ENCODE peak calls at places on chromosome 14, in ten cellular contexts. One of them, this sample, is unnamed.
A peak's percentile ranks its signal among the peaks of the same experiment; 100 is the strongest.

GRCh38 chr14:32183151-32184048 is 18.4 kb upstream of the RNU6-7 start:
- DNase-seq in gastrocnemius medialis: no peak
- DNase-seq in IMR-90: no peak
- DNase-seq in body of pancreas: no peak
- DNase-seq in prostate gland: no peak
- DNase-seq in adrenal gland: no peak
- DNase-seq in HCT116: no peak
- DNase-seq in tibial nerve: no peak
- DNase-seq in heart left ventricle: no peak
- DNase-seq in A549: no peak
- DNase-seq in this sample: no peak

GRCh38 chr14:39014460-39014859 is 88.6 kb downstream of the SEC23A start:
- DNase-seq in adrenal gland: no peak
- DNase-seq in HCT116: no peak
- DNase-seq in IMR-90: no peak
- DNase-seq in heart left ventricle: no peak
- DNase-seq in tibial nerve: no peak
- DNase-seq in prostate gland: no peak
- DNase-seq in gastrocnemius medialis: no peak
- DNase-seq in body of pancreas: no peak
- DNase-seq in A549: no peak
- DNase-seq in this sample: no peak

GRCh38 chr14:55255979-55256378 is 15.2 kb upstream of the FBXO34 start:
- DNase-seq in tibial nerve: no peak
- DNase-seq in HCT116: no peak
- DNase-seq in prostate gland: no peak
- DNase-seq in heart left ventricle: no peak
- DNase-seq in IMR-90: no peak
- DNase-seq in gastrocnemius medialis: no peak
- DNase-seq in A549: no peak
- DNase-seq in adrenal gland: no peak
- DNase-seq in body of pancreas: no peak
- DNase-seq in this sample: no peak

GRCh38 chr14:23114120-23114458 is 5.0 kb downstream of the CEBPE start:
- DNase-seq in prostate gland: no peak
- DNase-seq in HCT116: no peak
- DNase-seq in adrenal gland: no peak
- DNase-seq in IMR-90: no peak
- DNase-seq in heart left ventricle: no peak
- DNase-seq in gastrocnemius medialis: no peak
- DNase-seq in body of pancreas: no peak
- DNase-seq in tibial nerve: no peak
- DNase-seq in A549: no peak
- DNase-seq in this sample: no peak

GRCh38 chr14:94332587-94332986 is 9.5 kb upstream of the SERPINA6 start:
- DNase-seq in gastrocnemius medialis: no peak
- DNase-seq in tibial nerve: no peak
- DNase-seq in HCT116: no peak
- DNase-seq in body of pancreas: no peak
- DNase-seq in prostate gland: no peak
- DNase-seq in adrenal gland: no peak
- DNase-seq in heart left ventricle: no peak
- DNase-seq in IMR-90: no peak
- DNase-seq in A549: no peak
- DNase-seq in this sample: no peak

GRCh38 chr14:104422301-104423223 is 157.0 kb upstream of the C14orf180 start:
- DNase-seq in A549: no peak
- DNase-seq in body of pancreas: no peak
- DNase-seq in prostate gland: peak; percentile 73
- DNase-seq in IMR-90: no peak
- DNase-seq in heart left ventricle: no peak
- DNase-seq in HCT116: no peak
- DNase-seq in tibial nerve: no peak
- DNase-seq in gastrocnemius medialis: no peak
- DNase-seq in adrenal gland: no peak
- DNase-seq in this sample: no peak

GRCh38 chr14:22560638-22561365 is 28.2 kb downstream of the DAD1 start:
- DNase-seq in tibial nerve: no peak
- DNase-seq in gastrocnemius medialis: no peak
- DNase-seq in A549: no peak
- DNase-seq in adrenal gland: no peak
- DNase-seq in HCT116: no peak
- DNase-seq in heart left ventricle: no peak
- DNase-seq in IMR-90: no peak
- DNase-seq in prostate gland: peak; percentile 47
- DNase-seq in body of pancreas: peak; percentile 59
- DNase-seq in this sample: no peak

GRCh38 chr14:71952381-71953363 is 20.4 kb downstream of the RGS6 start:
- DNase-seq in heart left ventricle: no peak
- DNase-seq in prostate gland: no peak
- DNase-seq in HCT116: no peak
- DNase-seq in A549: no peak
- DNase-seq in gastrocnemius medialis: no peak
- DNase-seq in body of pancreas: no peak
- DNase-seq in adrenal gland: no peak
- DNase-seq in tibial nerve: no peak
- DNase-seq in IMR-90: no peak
- DNase-seq in this sample: no peak

GRCh38 chr14:69573841-69574265 is 818 bp downstream of the CCDC177 start:
- DNase-seq in gastrocnemius medialis: no peak
- DNase-seq in HCT116: no peak
- DNase-seq in IMR-90: no peak
- DNase-seq in A549: no peak
- DNase-seq in heart left ventricle: no peak
- DNase-seq in prostate gland: no peak
- DNase-seq in adrenal gland: no peak
- DNase-seq in body of pancreas: no peak
- DNase-seq in tibial nerve: no peak
- DNase-seq in this sample: no peak

GRCh38 chr14:69571879-69572633 is 2.6 kb downstream of the CCDC177 start:
- DNase-seq in adrenal gland: peak; percentile 31
- DNase-seq in heart left ventricle: no peak
- DNase-seq in body of pancreas: peak; percentile 30
- DNase-seq in prostate gland: no peak
- DNase-seq in IMR-90: peak; percentile 15
- DNase-seq in gastrocnemius medialis: no peak
- DNase-seq in tibial nerve: no peak
- DNase-seq in HCT116: no peak
- DNase-seq in A549: peak; percentile 50
- DNase-seq in this sample: no peak

GRCh38 chr14:69574266-69574953 is at the start of gene CCDC177:
- DNase-seq in IMR-90: peak; percentile 48
- DNase-seq in heart left ventricle: no peak
- DNase-seq in adrenal gland: peak; percentile 73
- DNase-seq in body of pancreas: peak; percentile 62
- DNase-seq in HCT116: peak; percentile 21
- DNase-seq in A549: peak; percentile 68
- DNase-seq in prostate gland: peak; percentile 43
- DNase-seq in gastrocnemius medialis: no peak
- DNase-seq in tibial nerve: no peak
- DNase-seq in this sample: peak; percentile 40

GRCh38 chr14:69572634-69573135 is 2.0 kb downstream of the CCDC177 start:
- DNase-seq in A549: peak; percentile 23
- DNase-seq in HCT116: no peak
- DNase-seq in prostate gland: no peak
- DNase-seq in adrenal gland: no peak
- DNase-seq in heart left ventricle: no peak
- DNase-seq in body of pancreas: no peak
- DNase-seq in gastrocnemius medialis: no peak
- DNase-seq in tibial nerve: no peak
- DNase-seq in IMR-90: no peak
- DNase-seq in this sample: no peak

GRCh38 chr14:69573205-69573840 is 1.3 kb downstream of the CCDC177 start:
- DNase-seq in gastrocnemius medialis: no peak
- DNase-seq in heart left ventricle: no peak
- DNase-seq in A549: peak; percentile 17
- DNase-seq in IMR-90: no peak
- DNase-seq in HCT116: no peak
- DNase-seq in prostate gland: no peak
- DNase-seq in adrenal gland: no peak
- DNase-seq in tibial nerve: no peak
- DNase-seq in body of pancreas: no peak
- DNase-seq in this sample: peak; percentile 28
- H3K27ac ChIP-seq in gastrocnemius medialis: no peak overlapping the region
- H3K27ac ChIP-seq in heart left ventricle: no peak overlapping the region
- H3K27ac ChIP-seq in A549: no peak overlapping the region
- H3K27ac ChIP-seq in IMR-90: no peak overlapping the region
- H3K27ac ChIP-seq in HCT116: no peak overlapping the region
- H3K27ac ChIP-seq in prostate gland: no peak overlapping the region
- H3K27ac ChIP-seq in adrenal gland: no peak overlapping the region
- H3K27ac ChIP-seq in tibial nerve: no peak overlapping the region
- H3K27ac ChIP-seq in body of pancreas: no peak overlapping the region
- H3K27ac ChIP-seq in this sample: no peak overlapping the region

DNA sequence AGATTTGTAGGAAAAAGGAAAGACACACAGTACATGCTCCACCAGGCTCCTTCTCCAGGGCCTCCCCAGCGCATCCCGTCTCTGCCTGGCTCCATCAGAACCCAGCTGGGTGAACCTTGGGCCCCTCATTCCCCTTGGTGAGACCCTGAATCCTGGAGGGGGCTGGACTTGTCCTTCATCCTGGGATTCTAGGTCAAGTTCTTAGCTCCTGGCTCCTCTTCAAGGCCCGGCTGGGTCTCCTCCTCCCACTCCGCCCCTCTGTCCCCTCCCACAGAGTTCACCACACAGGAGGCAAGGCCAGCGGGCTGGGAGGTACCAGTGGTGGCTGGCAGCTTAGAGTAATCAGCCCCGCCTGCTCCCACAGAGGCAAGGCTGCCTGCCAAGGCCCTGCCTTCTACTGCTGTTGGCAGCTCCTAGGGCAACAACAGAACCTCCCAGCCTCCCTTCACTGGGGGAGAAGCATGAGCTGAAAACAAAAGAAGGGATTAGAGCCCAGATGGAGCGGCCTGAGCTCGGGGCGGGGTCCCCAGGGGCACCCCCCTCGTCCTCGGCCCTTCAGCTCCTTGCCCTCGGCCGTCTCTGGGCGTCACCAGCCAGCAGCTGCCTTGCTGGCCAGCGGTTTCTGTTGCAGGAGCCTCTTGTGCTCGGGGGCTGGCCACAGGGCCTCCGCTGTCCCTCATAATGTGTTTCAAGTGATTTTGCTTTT is 49.4 kb downstream of the PSMA6 start:
- DNase-seq in body of pancreas: peak; percentile 98
- DNase-seq in gastrocnemius medialis: peak; percentile 98
- DNase-seq in prostate gland: peak; percentile 99
- DNase-seq in tibial nerve: peak; percentile 92
- DNase-seq in adrenal gland: peak; percentile 99
- DNase-seq in A549: peak; percentile 93
- DNase-seq in HCT116: peak; percentile 45
- DNase-seq in heart left ventricle: peak; percentile 94
- DNase-seq in IMR-90: peak; percentile 72
- DNase-seq in this sample: peak; percentile 89
- TF ChIP-seq POLR2A in body of pancreas: peak; percentile 64
- TF ChIP-seq POLR2A in gastrocnemius medialis: peak; percentile 71
- TF ChIP-seq POLR2A in prostate gland: peak; percentile 77
- TF ChIP-seq POLR2A in tibial nerve: peak; percentile 47
- TF ChIP-seq POLR2A in adrenal gland: peak; percentile 57
- TF ChIP-seq POLR2A in A549: peak; percentile 63
- TF ChIP-seq POLR2A in HCT116: no peak
- TF ChIP-seq POLR2A in heart left ventricle: no peak
- TF ChIP-seq POLR2A in IMR-90: no peak
- TF ChIP-seq POLR2A in this sample: peak; percentile 66

DNA sequence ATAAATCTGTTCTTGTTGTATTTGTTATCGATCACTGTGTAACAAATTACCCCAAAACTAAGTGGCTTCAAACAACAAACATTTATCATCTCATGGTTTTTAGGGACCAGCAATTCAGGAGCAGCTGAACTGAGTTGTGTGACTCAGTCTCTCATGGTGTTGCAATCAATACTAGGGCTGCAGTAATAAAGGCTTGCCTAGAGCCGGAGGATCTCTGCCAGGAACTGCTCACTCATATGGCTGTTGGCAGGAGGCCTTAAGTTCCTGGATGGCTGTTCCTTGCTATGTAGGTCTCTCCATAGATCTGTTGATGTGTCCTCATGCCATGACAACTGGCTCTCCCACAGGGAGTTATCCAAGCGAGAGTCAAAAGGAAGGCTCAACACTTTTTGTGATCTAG is 3.8 kb upstream of the PSMC6 start:
- DNase-seq in tibial nerve: no peak
- DNase-seq in heart left ventricle: no peak
- DNase-seq in IMR-90: peak; percentile 98
- DNase-seq in HCT116: no peak
- DNase-seq in gastrocnemius medialis: no peak
- DNase-seq in body of pancreas: no peak
- DNase-seq in adrenal gland: peak; percentile 82
- DNase-seq in prostate gland: peak; percentile 38
- DNase-seq in A549: peak; percentile 65
- DNase-seq in this sample: no peak
- H3K27ac ChIP-seq in tibial nerve: no peak overlapping the region
- H3K27ac ChIP-seq in heart left ventricle: no peak overlapping the region
- H3K27ac ChIP-seq in IMR-90: no peak overlapping the region
- H3K27ac ChIP-seq in HCT116: no peak overlapping the region
- H3K27ac ChIP-seq in gastrocnemius medialis: no peak overlapping the region
- H3K27ac ChIP-seq in body of pancreas: no peak overlapping the region
- H3K27ac ChIP-seq in adrenal gland: no peak overlapping the region
- H3K27ac ChIP-seq in prostate gland: no peak overlapping the region
- H3K27ac ChIP-seq in A549: peak overlapping the region; percentile 27
- H3K27ac ChIP-seq in this sample: no peak overlapping the region

GRCh38 chr14:36317650-36318049 is 2.8 kb downstream of the MBIP start:
- DNase-seq in HCT116: no peak
- DNase-seq in IMR-90: peak; percentile 11
- DNase-seq in tibial nerve: no peak
- DNase-seq in prostate gland: no peak
- DNase-seq in body of pancreas: no peak
- DNase-seq in heart left ventricle: no peak
- DNase-seq in gastrocnemius medialis: no peak
- DNase-seq in A549: no peak
- DNase-seq in adrenal gland: no peak
- DNase-seq in this sample: no peak

GRCh38 chr14:36316131-36316530 is 4.3 kb downstream of the MBIP start:
- DNase-seq in prostate gland: no peak
- DNase-seq in A549: no peak
- DNase-seq in gastrocnemius medialis: no peak
- DNase-seq in IMR-90: no peak
- DNase-seq in adrenal gland: no peak
- DNase-seq in body of pancreas: no peak
- DNase-seq in HCT116: no peak
- DNase-seq in heart left ventricle: no peak
- DNase-seq in tibial nerve: no peak
- DNase-seq in this sample: no peak

GRCh38 chr14:36324897-36325296 is 4.5 kb upstream of the MBIP start:
- DNase-seq in adrenal gland: no peak
- DNase-seq in body of pancreas: no peak
- DNase-seq in A549: no peak
- DNase-seq in tibial nerve: no peak
- DNase-seq in IMR-90: no peak
- DNase-seq in heart left ventricle: no peak
- DNase-seq in HCT116: no peak
- DNase-seq in gastrocnemius medialis: no peak
- DNase-seq in prostate gland: no peak
- DNase-seq in this sample: no peak

GRCh38 chr14:36319899-36320209 is 583 bp downstream of the MBIP start:
- DNase-seq in body of pancreas: no peak
- DNase-seq in tibial nerve: no peak
- DNase-seq in heart left ventricle: no peak
- DNase-seq in IMR-90: peak; percentile 10
- DNase-seq in prostate gland: no peak
- DNase-seq in adrenal gland: no peak
- DNase-seq in gastrocnemius medialis: no peak
- DNase-seq in HCT116: no peak
- DNase-seq in A549: no peak
- DNase-seq in this sample: no peak

DNA sequence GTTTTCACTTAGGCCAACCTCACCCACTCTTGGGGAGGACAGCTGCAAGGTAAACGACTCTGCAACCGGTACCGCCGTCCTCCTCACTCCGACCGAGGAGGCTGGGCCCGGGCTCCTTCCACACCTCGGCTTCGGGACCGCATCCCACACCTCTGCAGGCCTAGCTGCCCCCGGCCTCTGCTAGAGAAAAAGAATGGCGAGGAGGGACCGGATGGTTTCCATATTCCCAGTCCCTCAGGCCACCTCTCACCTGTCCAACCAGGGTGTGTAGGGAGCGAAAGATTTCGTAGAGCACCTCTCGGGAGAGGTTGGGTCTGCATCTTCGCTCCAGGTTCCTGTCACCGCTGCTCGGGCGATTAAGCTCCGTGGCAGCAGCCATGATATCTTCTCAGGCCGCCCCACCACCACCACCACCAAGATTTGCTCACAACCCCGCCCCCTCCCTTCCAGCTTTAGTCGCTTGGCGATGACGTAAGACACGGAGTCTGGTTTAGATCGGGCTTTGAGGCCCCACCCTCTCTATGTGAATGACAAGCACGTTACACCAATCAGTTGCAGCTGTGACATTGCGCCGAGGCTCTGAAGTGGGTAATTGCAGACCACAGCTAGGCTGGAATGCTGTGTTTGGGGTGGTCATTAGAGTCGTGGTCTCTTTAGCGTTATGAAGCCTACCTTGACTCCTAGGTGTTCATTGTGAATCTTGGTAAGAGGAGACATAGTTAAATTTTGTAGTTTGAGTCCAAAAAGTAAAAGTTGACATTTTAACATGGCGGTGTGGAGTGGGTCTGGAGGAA is at the start of gene MBIP:
- DNase-seq in body of pancreas: peak; percentile 93
- DNase-seq in adrenal gland: peak; percentile 98
- DNase-seq in HCT116: peak; percentile 96
- DNase-seq in prostate gland: peak; percentile 91
- DNase-seq in gastrocnemius medialis: peak; percentile 90
- DNase-seq in tibial nerve: peak; percentile 96
- DNase-seq in heart left ventricle: peak; percentile 92
- DNase-seq in IMR-90: peak; percentile 97
- DNase-seq in A549: peak; percentile 98
- DNase-seq in this sample: peak; percentile 93
- TF ChIP-seq POLR2A in body of pancreas: peak; percentile 46
- TF ChIP-seq POLR2A in adrenal gland: peak; percentile 35
- TF ChIP-seq POLR2A in HCT116: peak; percentile 80
- TF ChIP-seq POLR2A in prostate gland: peak; percentile 63
- TF ChIP-seq POLR2A in gastrocnemius medialis: no peak
- TF ChIP-seq POLR2A in tibial nerve: peak; percentile 43
- TF ChIP-seq POLR2A in heart left ventricle: no peak
- TF ChIP-seq POLR2A in IMR-90: peak; percentile 56
- TF ChIP-seq POLR2A in A549: peak; percentile 47
- TF ChIP-seq POLR2A in this sample: peak; percentile 9

This sample was measured in uterus.